ENCODE peak calls at places on chromosome 6, in five cellular contexts. B, A, R, W and F are unnamed samples.

GRCh38 chr6:108074057-108074358 is 533 bp downstream of the OSTM1 start:
- DNase-seq in B (no peak), A (no peak), R (no peak), W (no peak), F (no peak)

GRCh38 chr6:23477576-23477975 is 648.4 kb upstream of the NRSN1 start:
- DNase-seq in B (no peak), A (no peak), R (no peak), W (no peak), F (no peak)

GRCh38 chr6:134873500-134874388 is 76.2 kb downstream of the ALDH8A1 start:
- DNase-seq in B (peak), A (no peak), R (no peak), W (no peak), F (no peak)

GRCh38 chr6:121897337-121897760 is 461.9 kb downstream of the GJA1 start:
- DNase-seq in B (no peak), A (no peak), R (no peak), W (no peak), F (peak)

GRCh38 chr6:46581459-46582177 is 71.0 kb downstream of the CYP39A1 start:
- DNase-seq in B (no peak), A (no peak), R (no peak), W (no peak), F (no peak)

GRCh38 chr6:64330694-64331309 is 695.2 kb downstream of the PHF3 start:
- DNase-seq in B (peak), A (peak), R (peak), W (no peak), F (peak)

GRCh38 chr6:55220961-55221360 is 46.6 kb downstream of the HCRTR2 start:
- DNase-seq in B (no peak), A (no peak), R (no peak), W (no peak), F (no peak)

GRCh38 chr6:106975699-106976032 is 1.1 kb upstream of the CD24 start:
- DNase-seq in B (no peak), A (no peak), R (no peak), W (no peak), F (peak)

GRCh38 chr6:167697316-167697715 is 129.4 kb upstream of the AFDN start:
- DNase-seq in B (no peak), A (no peak), R (no peak), W (no peak), F (peak)

GRCh38 chr6:74851598-74851997 is 354.3 kb downstream of the COL12A1 start:
- DNase-seq in B (no peak), A (no peak), R (no peak), W (no peak), F (no peak)

GRCh38 chr6:53770690-53771320 is 24.0 kb upstream of the LRRC1 start:
- DNase-seq in B (no peak), A (no peak), R (no peak), W (no peak), F (no peak)

GRCh38 chr6:137271245-137272183 is 52.3 kb upstream of the IFNGR1 start:
- DNase-seq in B (no peak), A (no peak), R (no peak), W (peak), F (peak)

GRCh38 chr6:163183791-163184190 is 230.7 kb upstream of the QKI start:
- DNase-seq in B (no peak), A (no peak), R (no peak), W (no peak), F (peak)

DNA sequence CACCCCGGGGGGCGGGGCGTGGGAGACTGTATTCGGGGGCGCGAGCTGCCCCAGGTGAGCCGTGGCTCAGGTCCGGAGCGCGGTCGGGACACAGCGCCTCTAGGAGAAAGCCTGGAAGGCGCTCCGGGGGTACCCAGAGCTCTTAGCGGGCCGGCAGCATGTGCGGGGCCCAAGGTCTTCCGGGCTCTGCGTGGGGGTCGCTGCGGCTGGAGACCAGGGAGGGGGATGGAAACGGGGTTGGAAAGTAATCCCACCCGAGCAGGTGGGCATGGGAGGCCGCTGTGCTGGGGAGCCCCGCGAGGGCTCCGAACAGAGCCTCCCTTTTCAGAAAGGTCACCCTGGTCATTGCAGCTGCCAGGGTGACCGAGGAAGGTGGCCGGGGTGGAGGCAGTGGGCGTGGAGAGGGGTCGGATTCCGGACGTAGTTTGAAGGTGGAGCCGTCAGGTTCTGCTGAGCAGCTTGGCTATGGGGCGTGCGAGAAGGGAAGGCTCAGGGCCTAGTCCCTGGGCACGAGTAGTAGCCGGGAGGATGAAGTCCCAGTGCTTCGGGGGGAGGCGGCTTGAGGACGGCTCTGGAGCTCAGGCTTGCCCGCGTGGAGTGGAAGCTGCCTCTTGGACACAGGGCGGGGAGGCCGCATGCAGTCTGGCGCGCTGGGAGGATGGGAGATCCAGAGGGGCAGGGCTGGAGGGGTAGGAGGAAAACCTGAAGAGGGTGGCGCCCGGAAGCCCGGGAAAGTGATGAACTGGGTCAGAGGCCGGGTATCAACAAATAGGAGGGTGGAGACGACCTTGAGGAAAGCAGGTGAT is at the start of gene SIRT5:
- DNase-seq in B (peak), A (peak), R (peak), W (peak), F (peak)
- TF ChIP-seq CTCF in B (no peak), A (no peak), R (no peak), W (no peak), F (no peak)

DNA sequence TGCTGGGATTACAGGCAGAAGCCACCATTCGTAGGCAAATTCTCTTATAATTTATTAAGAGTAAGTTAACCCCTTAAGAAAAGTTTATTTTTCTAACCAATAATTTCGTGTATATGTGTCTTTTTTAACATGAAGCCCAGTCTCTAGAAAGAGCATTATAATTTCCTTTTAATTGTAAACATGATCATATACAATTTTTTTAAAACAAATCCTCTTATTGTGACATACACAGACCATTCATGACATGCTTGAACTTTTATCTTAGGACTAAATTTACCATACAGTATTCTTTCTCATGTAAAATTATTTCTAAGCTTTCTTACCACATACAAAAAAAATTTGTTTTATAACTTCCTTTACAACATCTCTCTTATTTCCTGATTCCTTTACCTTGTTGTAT is 6.7 kb downstream of the ACOT13 start:
- DNase-seq in B (no peak), A (no peak), R (no peak), W (no peak), F (no peak)
- H3K4me3 ChIP-seq in B (no peak), A (no peak), R (no peak), W (no peak), F (no peak)

GRCh38 chr6:109783245-109783990 is 92.3 kb downstream of the FIG4 start:
- DNase-seq in B (no peak), A (no peak), R (no peak), W (no peak), F (no peak)
- TF ChIP-seq CTCF in B (no peak), A (peak), R (no peak), W (no peak), F (peak)

DNA sequence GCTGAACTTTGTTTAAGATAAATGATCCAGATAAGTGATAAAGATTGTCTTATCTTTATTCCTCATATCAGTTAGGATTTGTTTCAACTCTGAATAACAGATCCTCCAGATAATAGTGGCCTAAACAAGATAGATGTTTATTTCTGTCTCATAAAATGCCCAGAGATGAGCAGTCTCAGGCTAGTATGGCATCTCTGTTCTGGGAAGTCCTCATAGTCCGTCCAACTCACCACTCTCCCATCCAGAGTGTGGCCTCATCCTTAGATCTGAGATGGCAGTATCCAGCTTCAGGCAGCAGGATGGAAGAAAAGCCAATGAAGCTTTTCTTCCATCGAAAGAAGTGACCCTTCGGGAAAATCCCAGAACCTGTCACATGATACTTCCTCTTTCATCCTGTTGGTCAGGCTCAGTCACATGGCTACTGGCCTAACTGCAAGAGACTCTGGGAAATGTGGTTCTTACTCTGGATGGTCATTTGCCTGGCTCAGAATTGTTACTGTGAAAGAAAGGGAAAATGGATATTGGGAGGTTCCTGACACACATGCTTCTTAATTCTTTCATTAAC is 29.4 kb upstream of the TAGAP start:
- DNase-seq in B (no peak), A (no peak), R (no peak), W (peak), F (peak)
- H3K4me3 ChIP-seq in B (no peak), A (peak), R (no peak), W (peak), F (peak)

DNA sequence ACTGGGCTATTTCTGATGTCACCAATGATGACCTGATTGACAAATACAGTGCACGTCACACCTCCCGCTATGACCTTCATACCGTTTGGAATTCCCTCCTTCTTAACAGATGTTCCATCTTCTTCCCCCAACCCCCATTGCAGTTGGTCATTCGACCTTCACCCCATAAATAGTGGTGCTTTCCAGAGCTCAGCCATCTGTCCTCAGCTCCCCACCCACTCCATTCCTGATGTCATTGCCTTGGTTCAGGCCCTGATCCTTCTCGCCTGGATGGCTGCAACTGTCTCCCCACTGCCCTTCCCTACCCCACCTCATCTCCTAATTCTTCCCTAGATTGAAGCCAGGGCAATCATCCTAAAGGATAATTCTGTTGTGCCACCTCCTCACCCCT is 198.4 kb downstream of the SOD2 start:
- DNase-seq in B (no peak), A (no peak), R (peak), W (no peak), F (no peak)
- TF ChIP-seq CTCF in B (no peak), A (no peak), R (no peak), W (no peak), F (no peak)